ENCODE peak calls at places on chromosomes 1 and 21, in seven cellular contexts. I is tibial artery, B is RWPE1, R is ovary, W is IMR-90, C is tibial nerve, N is left ventricle myocardium inferior. G is an unnamed sample.
A peak's percentile ranks its signal among the peaks of the same experiment; 100 is the strongest.

GRCh38 chr1:10257851-10258250 is 47.5 kb downstream of the KIF1B start:
- DNase-seq in I (no peak), B (no peak), R (no peak), W (no peak), C (no peak), N (no peak), G (no peak)

GRCh38 chr1:209405183-209405823 is 178.2 kb upstream of the CAMK1G start:
- DNase-seq in I (no peak), B (no peak), R (no peak), W (peak; percentile 70), C (no peak), N (no peak), G (no peak)

GRCh38 chr1:224041032-224041431 is 72.9 kb upstream of the FBXO28 start:
- DNase-seq in I (no peak), B (no peak), R (no peak), W (no peak), C (no peak), N (no peak), G (no peak)

GRCh38 chr1:30877205-30877912 is 31.2 kb downstream of the SDC3 start:
- DNase-seq in I (peak; percentile 85), B (peak; percentile 41), R (peak; percentile 66), W (peak; percentile 87), C (peak; percentile 43), N (peak; percentile 71), G (no peak)

GRCh38 chr1:203306089-203306969 is 1.0 kb downstream of the BTG2 start:
- DNase-seq in I (peak; percentile 96), B (peak; percentile 93), R (peak; percentile 81), W (peak; percentile 75), C (peak; percentile 89), N (peak; percentile 87), G (no peak)

GRCh38 chr1:211541715-211542477 is 37.1 kb downstream of the SLC30A1 start:
- DNase-seq in I (no peak), B (no peak), R (no peak), W (peak; percentile 41), C (no peak), N (no peak), G (no peak)

GRCh38 chr1:86774305-86775304 is 70.2 kb downstream of the SH3GLB1 start:
- DNase-seq in I (peak; percentile 65), B (peak; percentile 92), R (peak; percentile 40), W (peak; percentile 90), C (peak; percentile 15), N (peak; percentile 55), G (no peak)

GRCh38 chr21:45531393-45532215 is 10.6 kb downstream of the SLC19A1 start:
- DNase-seq in I (no peak), B (no peak), R (peak; percentile 36), W (no peak), C (no peak), N (peak; percentile 11), G (no peak)

GRCh38 chr1:37342736-37343135 is 131.6 kb upstream of the ZC3H12A start:
- DNase-seq in I (no peak), B (no peak), R (no peak), W (no peak), C (no peak), N (no peak), G (no peak)

GRCh38 chr21:38910390-38911008 is 104.8 kb downstream of the ETS2 start:
- DNase-seq in I (no peak), B (peak; percentile 55), R (no peak), W (no peak), C (no peak), N (no peak), G (no peak)

GRCh38 chr1:82775402-82776000 is 974.8 kb downstream of the ADGRL2 start:
- DNase-seq in I (no peak), B (peak; percentile 6), R (peak; percentile 29), W (no peak), C (no peak), N (no peak), G (no peak)

GRCh38 chr1:170494369-170494768 is 37.6 kb upstream of the GORAB start:
- DNase-seq in I (no peak), B (peak; percentile 5), R (no peak), W (peak; percentile 45), C (no peak), N (no peak), G (no peak)

GRCh38 chr1:205247130-205247921 is 19.6 kb downstream of the TMCC2 start:
- DNase-seq in I (peak; percentile 27), B (no peak), R (peak; percentile 79), W (peak; percentile 61), C (peak; percentile 36), N (no peak), G (no peak)

GRCh38 chr1:115649964-115650363 is 8.2 kb downstream of the VANGL1 start:
- DNase-seq in I (no peak), B (no peak), R (no peak), W (no peak), C (no peak), N (no peak), G (no peak)

GRCh38 chr1:195376190-195376589 is 1232.0 kb downstream of the KCNT2 start:
- DNase-seq in I (no peak), B (peak; percentile 26), R (no peak), W (peak; percentile 1), C (no peak), N (no peak), G (no peak)

GRCh38 chr1:151802372-151802771 is 2.8 kb downstream of the LINGO4 start:
- DNase-seq in I (no peak), B (no peak), R (no peak), W (no peak), C (no peak), N (no peak), G (no peak)

GRCh38 chr1:209733409-209734192 is 22.3 kb upstream of the TRAF3IP3 start:
- DNase-seq in I (no peak), B (no peak), R (no peak), W (no peak), C (no peak), N (no peak), G (no peak)

GRCh38 chr1:13725714-13726175 is 25.8 kb downstream of the PRDM2 start:
- DNase-seq in I (no peak), B (peak; percentile 28), R (no peak), W (peak; percentile 25), C (no peak), N (no peak), G (no peak)

GRCh38 chr1:72623299-72623708 is 341.0 kb upstream of the NEGR1 start:
- DNase-seq in I (no peak), B (peak; percentile 4), R (no peak), W (peak; percentile 31), C (no peak), N (no peak), G (no peak)

GRCh38 chr1:93442276-93442675 is 5.6 kb upstream of the FNBP1L start:
- DNase-seq in I (no peak), B (peak; percentile 27), R (no peak), W (no peak), C (no peak), N (no peak), G (no peak)

GRCh38 chr1:226688852-226689251 is 50.2 kb downstream of the ITPKB start:
- DNase-seq in I (no peak), B (no peak), R (no peak), W (no peak), C (no peak), N (no peak), G (no peak)

GRCh38 chr1:90717665-90718410 is 736 bp upstream of the BARHL2 start:
- DNase-seq in I (no peak), B (no peak), R (no peak), W (peak; percentile 5), C (no peak), N (no peak), G (peak; percentile 78)

GRCh38 chr1:46603481-46603857 is 599 bp downstream of the MKNK1 start:
- DNase-seq in I (no peak), B (no peak), R (no peak), W (no peak), C (no peak), N (no peak), G (no peak)
- H3K27ac ChIP-seq in I (peak overlapping the region; percentile 86), B (peak overlapping the region; percentile 64), R (peak overlapping the region; percentile 69), W (no peak overlapping the region), C (peak overlapping the region; percentile 81), N (peak overlapping the region; percentile 89), G (peak overlapping the region; percentile 84)

GRCh38 chr1:2126331-2127180 is 68.0 kb downstream of the FAAP20 start:
- DNase-seq in I (no peak), B (no peak), R (no peak), W (no peak), C (no peak), N (peak; percentile 13), G (no peak)
- TF ChIP-seq CTCF in I (no peak), B (no peak), R (no peak), W (no peak), C (no peak), N (no peak), G (no peak)

GRCh38 chr21:34693192-34693810 is 24.5 kb downstream of the CLIC6 start:
- DNase-seq in I (peak; percentile 34), B (peak; percentile 55), R (no peak), W (peak; percentile 74), C (no peak), N (no peak), G (no peak)

GRCh38 chr21:34690041-34690792 is 21.4 kb downstream of the CLIC6 start:
- DNase-seq in I (no peak), B (no peak), R (no peak), W (no peak), C (no peak), N (no peak), G (no peak)

GRCh38 chr21:34690793-34691175 is 22.0 kb downstream of the CLIC6 start:
- DNase-seq in I (no peak), B (no peak), R (no peak), W (no peak), C (no peak), N (no peak), G (no peak)

GRCh38 chr21:34692458-34693020 is 23.7 kb downstream of the CLIC6 start:
- DNase-seq in I (no peak), B (no peak), R (no peak), W (no peak), C (no peak), N (no peak), G (no peak)

GRCh38 chr21:34691396-34692032 is 22.7 kb downstream of the CLIC6 start:
- DNase-seq in I (no peak), B (no peak), R (no peak), W (no peak), C (no peak), N (no peak), G (no peak)
- H3K27ac ChIP-seq in I (no peak overlapping the region), B (no peak overlapping the region), R (no peak overlapping the region), W (no peak overlapping the region), C (no peak overlapping the region), N (no peak overlapping the region), G (no peak overlapping the region)

GRCh38 chr1:25903986-25904385 is 2.2 kb downstream of the STMN1 start:
- DNase-seq in I (no peak), B (no peak), R (no peak), W (no peak), C (no peak), N (no peak), G (no peak)

GRCh38 chr1:25907473-25908058 is 1.3 kb upstream of the STMN1 start:
- DNase-seq in I (no peak), B (no peak), R (no peak), W (no peak), C (no peak), N (no peak), G (no peak)

GRCh38 chr1:25905680-25906643 is at the start of gene STMN1:
- DNase-seq in I (peak; percentile 91), B (peak; percentile 90), R (peak; percentile 97), W (peak; percentile 89), C (peak; percentile 84), N (peak; percentile 90), G (peak; percentile 98)

GRCh38 chr1:25906644-25907300 is 553 bp upstream of the STMN1 start:
- DNase-seq in I (peak; percentile 24), B (no peak), R (no peak), W (no peak), C (peak; percentile 22), N (peak; percentile 16), G (no peak)

GRCh38 chr1:25904942-25905679 is 1.1 kb downstream of the STMN1 start:
- DNase-seq in I (peak; percentile 94), B (peak; percentile 95), R (peak; percentile 99), W (peak; percentile 88), C (peak; percentile 92), N (peak; percentile 96), G (peak; percentile 99)
- TF ChIP-seq CTCF in I (no peak), B (no peak), R (no peak), W (no peak), C (no peak), N (peak; percentile 7), G (no peak)

G was measured in esophagus muscularis mucosa.